ENCODE peak calls at places on chromosomes 7 and 10, in six cellular contexts. P is endothelial cell; N is astrocyte of the cerebellum; R is CD4-positive, alpha-beta memory T cell; A is ureter; M is stimulated activated CD4-positive, alpha-beta T cell treated with anti-CD3 and anti-CD28 coated beads, TNF-alpha, amount 100 ng/mL, for 48 hours. L is an unnamed sample.

GRCh38 chr10:126564297-126564888 is 106.1 kb downstream of the C10orf90 start:
- DNase-seq in P (no peak), N (no peak), R (no peak), A (no peak), M (no peak), L (no peak)

GRCh38 chr10:99660662-99661369 is 1.5 kb downstream of the ENTPD7 start:
- DNase-seq in P (no peak), N (no peak), R (no peak), A (no peak), M (no peak), L (no peak)

GRCh38 chr7:28536259-28536658 is 123.9 kb downstream of the CREB5 start:
- DNase-seq in P (peak), N (no peak), R (no peak), A (no peak), M (no peak), L (no peak)

GRCh38 chr10:14240253-14241189 is 90.2 kb downstream of the FRMD4A start:
- DNase-seq in P (peak), N (no peak), R (no peak), A (no peak), M (no peak), L (no peak)

GRCh38 chr7:34991938-34992840 is 45.1 kb downstream of the DPY19L1 start:
- DNase-seq in P (no peak), N (no peak), R (peak), A (peak), M (peak), L (no peak)

GRCh38 chr10:115572740-115573455 is 479.7 kb downstream of the ATRNL1 start:
- DNase-seq in P (peak), N (no peak), R (no peak), A (no peak), M (no peak), L (no peak)

GRCh38 chr7:66150471-66150870 is 35.8 kb downstream of the CRCP start:
- DNase-seq in P (no peak), N (peak), R (no peak), A (peak), M (no peak), L (no peak)

GRCh38 chr7:947391-948210 is 6.9 kb downstream of the ADAP1 start:
- DNase-seq in P (no peak), N (no peak), R (no peak), A (no peak), M (no peak), L (no peak)

GRCh38 chr7:128322040-128322643 is 21.6 kb downstream of the RBM28 start:
- DNase-seq in P (no peak), N (peak), R (no peak), A (no peak), M (no peak), L (no peak)

GRCh38 chr10:56222237-56222636 is 138.8 kb downstream of the ZWINT start:
- DNase-seq in P (no peak), N (no peak), R (no peak), A (no peak), M (no peak), L (no peak)

GRCh38 chr7:50857804-50858203 is 75.1 kb upstream of the GRB10 start:
- DNase-seq in P (no peak), N (no peak), R (no peak), A (no peak), M (no peak), L (no peak)

GRCh38 chr7:135704074-135704473 is 23.9 kb downstream of the SLC13A4 start:
- DNase-seq in P (no peak), N (no peak), R (no peak), A (no peak), M (no peak), L (no peak)

GRCh38 chr7:73844848-73845460 is 2.6 kb upstream of the METTL27 start:
- DNase-seq in P (no peak), N (no peak), R (no peak), A (no peak), M (no peak), L (no peak)

GRCh38 chr7:73896454-73896853 is 35.5 kb downstream of the TMEM270 start:
- DNase-seq in P (no peak), N (no peak), R (no peak), A (no peak), M (no peak), L (no peak)

GRCh38 chr10:33333260-33334169 is 952 bp downstream of the NRP1 start:
- DNase-seq in P (no peak), N (no peak), R (peak), A (no peak), M (no peak), L (no peak)

GRCh38 chr10:112587709-112588108 is 140.7 kb downstream of the VTI1A start:
- DNase-seq in P (no peak), N (no peak), R (no peak), A (no peak), M (no peak), L (no peak)

GRCh38 chr7:158407581-158408331 is 179.9 kb downstream of the PTPRN2 start:
- DNase-seq in P (no peak), N (peak), R (no peak), A (no peak), M (no peak), L (no peak)

GRCh38 chr10:63703740-63704345 is 182.6 kb downstream of the REEP3 start:
- DNase-seq in P (no peak), N (no peak), R (no peak), A (no peak), M (no peak), L (no peak)

GRCh38 chr7:143247372-143247771 is 15.9 kb upstream of the GSTK1 start:
- DNase-seq in P (no peak), N (no peak), R (no peak), A (no peak), M (no peak), L (no peak)

GRCh38 chr10:96636546-96636945 is 49.7 kb upstream of the TM9SF3 start:
- DNase-seq in P (no peak), N (no peak), R (no peak), A (no peak), M (no peak), L (no peak)

GRCh38 chr10:96360766-96361165 is 2.0 kb upstream of the OPALIN start:
- DNase-seq in P (no peak), N (no peak), R (no peak), A (no peak), M (no peak), L (no peak)

GRCh38 chr7:52269669-52270068 is 765.8 kb upstream of the POM121L12 start:
- DNase-seq in P (no peak), N (no peak), R (no peak), A (no peak), M (no peak), L (no peak)

GRCh38 chr10:125722811-125723210 is 3.3 kb downstream of the EDRF1 start:
- DNase-seq in P (no peak), N (no peak), R (no peak), A (no peak), M (no peak), L (no peak)

GRCh38 chr7:171364-171904 is 20.9 kb upstream of the FAM20C start:
- DNase-seq in P (no peak), N (no peak), R (no peak), A (no peak), M (no peak), L (no peak)

GRCh38 chr10:119947325-119947724 is 54.8 kb downstream of the SEC23IP start:
- DNase-seq in P (no peak), N (no peak), R (no peak), A (no peak), M (no peak), L (no peak)

L was measured in activated CD8-positive, alpha-beta memory T cell treated with anti-CD3 and anti-CD28 coated beads for 4 hours.